ENCODE peak calls at places on chromosomes 13 and 19, in six cellular contexts. L is HCT116, O is K562, N is H1, T is GM12878, W is HepG2. F is an unnamed sample.

GRCh38 chr13:79995334-79995733 is 345.6 kb downstream of the SPRY2 start:
- DNase-seq in L (no peak), O (no peak), N (no peak), T (no peak), W (no peak), F (no peak)

GRCh38 chr13:58324130-58324529 is 692.6 kb downstream of the PCDH17 start:
- DNase-seq in L (no peak), O (no peak), N (no peak), T (no peak), W (no peak), F (no peak)

GRCh38 chr19:44641460-44641859 is 2.2 kb upstream of the PVR start:
- DNase-seq in L (no peak), O (no peak), N (no peak), T (no peak), W (no peak), F (no peak)

GRCh38 chr19:32624410-32624809 is 43.4 kb downstream of the PDCD5 start:
- DNase-seq in L (no peak), O (no peak), N (no peak), T (no peak), W (no peak), F (no peak)

GRCh38 chr19:32421589-32422361 is 16.2 kb downstream of the DPY19L3 start:
- DNase-seq in L (no peak), O (peak; percentile 82), N (no peak), T (no peak), W (no peak), F (no peak)

GRCh38 chr13:108830916-108831315 is 201.5 kb downstream of the MYO16 start:
- DNase-seq in L (no peak), O (no peak), N (no peak), T (no peak), W (no peak), F (no peak)

GRCh38 chr19:44753932-44754742 is 5.6 kb downstream of the BCL3 start:
- DNase-seq in L (no peak), O (peak; percentile 94), N (no peak), T (no peak), W (no peak), F (peak; percentile 79)

GRCh38 chr13:32032780-32033179 is 1.2 kb downstream of the FRY start:
- DNase-seq in L (no peak), O (no peak), N (no peak), T (no peak), W (no peak), F (no peak)

GRCh38 chr19:46603752-46604241 is 2.7 kb downstream of the CALM3 start:
- DNase-seq in L (no peak), O (no peak), N (no peak), T (no peak), W (no peak), F (no peak)

DNA sequence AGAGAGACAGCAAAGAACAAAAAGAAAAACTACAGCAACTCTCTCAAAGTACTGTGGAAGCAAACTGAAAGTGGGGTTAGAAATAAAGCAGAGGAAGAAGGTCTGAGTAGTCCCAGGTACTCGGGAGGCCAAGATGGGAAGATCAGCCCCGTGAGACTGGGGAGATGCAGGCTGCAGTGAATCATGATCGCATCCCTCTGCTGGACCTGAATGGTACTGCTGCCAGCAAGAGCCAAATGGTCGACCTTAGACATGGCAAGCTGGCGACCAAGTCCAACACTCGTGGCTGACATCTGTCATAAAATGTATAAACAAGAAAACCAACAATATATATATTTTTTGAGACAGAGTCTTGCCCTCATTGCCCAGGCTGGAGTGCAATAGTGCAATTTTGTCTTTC is 33.7 kb upstream of the ZNF724 start:
- DNase-seq in L (peak; percentile 18), O (peak; percentile 40), N (peak; percentile 54), T (no peak), W (peak; percentile 54), F (peak; percentile 81)
- TF ChIP-seq SP1 in L (no peak), O (no peak), N (no peak), T (no peak), W (no peak), F (no peak)

GRCh38 chr19:42846597-42846996 is 32.9 kb downstream of the PSG1 start:
- DNase-seq in L (no peak), O (no peak), N (no peak), T (no peak), W (no peak), F (no peak)

GRCh38 chr19:42850981-42851717 is 28.4 kb downstream of the PSG1 start:
- DNase-seq in L (peak; percentile 18), O (no peak), N (no peak), T (no peak), W (peak; percentile 15), F (no peak)
- TF ChIP-seq ATF3 in L (peak; percentile 25), O (peak; percentile 16), N (no peak), T (no peak), W (no peak), F (no peak)

DNA sequence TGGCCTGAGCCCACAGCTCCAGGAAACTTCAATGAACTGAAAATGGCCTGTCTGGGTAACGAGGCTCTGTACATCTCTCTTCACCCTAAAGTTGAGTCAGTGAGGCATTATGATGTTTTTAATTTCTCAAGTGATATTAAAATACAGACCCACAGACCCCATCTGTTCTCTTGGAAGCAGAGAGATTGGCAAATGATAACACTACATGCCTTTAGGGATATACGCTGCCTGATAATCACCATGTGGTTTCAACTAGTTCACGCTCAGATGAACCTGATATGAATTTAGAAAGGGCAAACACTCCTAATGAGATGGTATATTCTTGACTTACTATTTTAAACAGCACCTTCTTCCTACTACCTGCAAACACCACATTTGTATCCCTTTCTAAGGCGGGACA is 127.5 kb downstream of the RFC3 start:
- DNase-seq in L (no peak), O (no peak), N (no peak), T (no peak), W (no peak), F (no peak)
- TF ChIP-seq SP1 in L (no peak), O (no peak), N (no peak), T (no peak), W (no peak), F (no peak)

GRCh38 chr13:82800391-82800790 is 1081.9 kb downstream of the SLITRK1 start:
- DNase-seq in L (no peak), O (no peak), N (no peak), T (no peak), W (no peak), F (no peak)
- TF ChIP-seq ATF3 in L (no peak), O (no peak), N (no peak), T (no peak), W (no peak), F (no peak)

GRCh38 chr13:97113231-97114001 is 108.7 kb upstream of the MBNL2 start:
- DNase-seq in L (no peak), O (no peak), N (no peak), T (no peak), W (no peak), F (no peak)
- TF ChIP-seq SP1 in L (no peak), O (no peak), N (no peak), T (no peak), W (no peak), F (no peak)

DNA sequence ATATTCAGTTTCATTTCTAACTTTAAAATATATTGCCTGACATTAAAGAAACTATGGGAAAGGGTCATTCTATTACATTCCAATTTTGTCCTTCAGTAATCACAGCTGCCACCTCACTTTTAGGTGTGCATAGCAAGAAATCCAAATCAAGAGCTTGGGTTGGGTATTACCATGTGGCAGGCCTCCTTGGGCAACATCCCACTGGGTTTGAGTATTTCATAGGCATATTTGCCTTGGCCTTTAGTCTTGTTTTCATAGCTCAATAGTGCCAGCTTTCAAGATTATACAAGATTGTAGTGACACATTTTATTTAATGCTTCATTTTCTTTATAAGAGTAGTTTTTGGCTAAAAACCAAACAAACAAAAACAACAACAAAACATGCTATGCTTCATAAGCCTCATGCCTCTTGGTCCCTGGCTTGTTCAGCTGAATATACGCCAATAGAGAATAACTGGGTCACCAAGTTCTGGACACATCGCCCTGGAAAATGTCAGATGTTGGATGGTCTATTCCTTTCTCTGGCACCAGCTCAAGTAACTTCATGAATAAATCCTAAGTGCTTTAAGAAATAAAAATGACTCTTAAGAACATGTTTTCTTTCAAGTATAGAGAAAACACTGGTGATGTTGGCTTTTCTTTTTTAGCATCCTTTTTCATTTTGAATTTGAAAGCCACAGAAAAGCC is 167.5 kb upstream of the STARD13 start:
- DNase-seq in L (no peak), O (no peak), N (no peak), T (no peak), W (no peak), F (no peak)
- TF ChIP-seq ATF3 in L (no peak), O (no peak), N (no peak), T (no peak), W (no peak), F (no peak)